ENCODE peak calls at places on chromosomes 11 and 22, in six cellular contexts. W is IMR-90, N is H1, J is mesenchymal stem cell, F is mesendoderm, Z is trophoblast cell. C is an unnamed sample.

GRCh38 chr11:9738126-9738525 is 74.2 kb downstream of the SWAP70 start:
- DNase-seq in W (no peak), N (no peak), J (peak; percentile 77), F (no peak), Z (no peak), C (no peak)

GRCh38 chr11:65444314-65445051 is 21.9 kb downstream of the NEAT1 start:
- DNase-seq in W (peak; percentile 43), N (no peak), J (peak; percentile 81), F (no peak), Z (no peak), C (no peak)

GRCh38 chr22:44463151-44463550 is 34.9 kb downstream of the RTL6 start:
- DNase-seq in W (no peak), N (no peak), J (no peak), F (no peak), Z (no peak), C (no peak)

GRCh38 chr11:93000511-93001476 is 31.3 kb downstream of the MTNR1B start:
- DNase-seq in W (peak; percentile 95), N (no peak), J (peak; percentile 73), F (no peak), Z (peak; percentile 55), C (no peak)

GRCh38 chr22:31972180-31972579 is 27.8 kb downstream of the YWHAH start:
- DNase-seq in W (no peak), N (no peak), J (no peak), F (no peak), Z (no peak), C (no peak)

GRCh38 chr11:27910186-27910941 is 197.6 kb downstream of the KIF18A start:
- DNase-seq in W (peak; percentile 84), N (no peak), J (peak; percentile 84), F (peak; percentile 78), Z (peak; percentile 14), C (no peak)

GRCh38 chr11:69215784-69216415 is 60.2 kb downstream of the SMIM38 start:
- DNase-seq in W (peak; percentile 71), N (no peak), J (peak; percentile 62), F (no peak), Z (no peak), C (no peak)

GRCh38 chr11:110763249-110764011 is 51.2 kb upstream of the ARHGAP20 start:
- DNase-seq in W (peak; percentile 80), N (no peak), J (peak; percentile 40), F (no peak), Z (no peak), C (no peak)

GRCh38 chr11:125086633-125087296 is 23.7 kb downstream of the SLC37A2 start:
- DNase-seq in W (no peak), N (no peak), J (no peak), F (no peak), Z (no peak), C (no peak)

GRCh38 chr11:124656759-124657627 is 16.5 kb downstream of the SIAE start:
- DNase-seq in W (peak; percentile 66), N (peak; percentile 52), J (peak; percentile 32), F (peak; percentile 43), Z (no peak), C (no peak)

GRCh38 chr11:6203327-6203726 is 2.0 kb upstream of the C11orf42 start:
- DNase-seq in W (no peak), N (no peak), J (no peak), F (no peak), Z (no peak), C (no peak)

GRCh38 chr22:49090061-49090852 is 737.4 kb downstream of the BRD1 start:
- DNase-seq in W (no peak), N (no peak), J (no peak), F (no peak), Z (no peak), C (no peak)

GRCh38 chr11:67304511-67305113 is 1.3 kb downstream of the SSH3 start:
- DNase-seq in W (no peak), N (no peak), J (no peak), F (no peak), Z (no peak), C (no peak)

GRCh38 chr11:70505331-70505731 is 107.0 kb downstream of the CTTN start:
- DNase-seq in W (no peak), N (no peak), J (no peak), F (no peak), Z (no peak), C (no peak)

GRCh38 chr11:11981840-11982239 is 26.6 kb downstream of the DKK3 start:
- DNase-seq in W (no peak), N (no peak), J (no peak), F (no peak), Z (no peak), C (no peak)

GRCh38 chr11:461626-462025 is 11.5 kb downstream of the PTDSS2 start:
- DNase-seq in W (no peak), N (no peak), J (no peak), F (no peak), Z (no peak), C (no peak)

GRCh38 chr11:465896-466538 is 15.9 kb downstream of the PTDSS2 start:
- DNase-seq in W (no peak), N (no peak), J (no peak), F (peak; percentile 70), Z (peak; percentile 93), C (no peak)

GRCh38 chr11:462107-462890 is 12.2 kb downstream of the PTDSS2 start:
- DNase-seq in W (no peak), N (no peak), J (no peak), F (no peak), Z (no peak), C (no peak)

GRCh38 chr11:468036-468435 is 18.0 kb downstream of the PTDSS2 start:
- DNase-seq in W (no peak), N (no peak), J (no peak), F (no peak), Z (no peak), C (no peak)

GRCh38 chr11:464316-464715 is 14.2 kb downstream of the PTDSS2 start:
- DNase-seq in W (no peak), N (no peak), J (no peak), F (no peak), Z (no peak), C (no peak)
- H3K79me1 ChIP-seq in W (peaks cover 50% of the 10 kb centered on the region), N (peaks cover 16% of the 10 kb centered on the region), J (peaks cover 23% of the 10 kb centered on the region), F (peaks cover 7% of the 10 kb centered on the region), Z (peaks cover 19% of the 10 kb centered on the region), C (peaks cover 17% of the 10 kb centered on the region)

GRCh38 chr22:26499188-26499703 is 13.0 kb downstream of the TFIP11 start:
- DNase-seq in W (no peak), N (no peak), J (no peak), F (no peak), Z (no peak), C (no peak)

GRCh38 chr22:26492220-26492619 is 8.5 kb downstream of the SRRD start:
- DNase-seq in W (no peak), N (no peak), J (no peak), F (no peak), Z (no peak), C (no peak)

GRCh38 chr22:26494506-26494905 is 10.8 kb downstream of the SRRD start:
- DNase-seq in W (no peak), N (no peak), J (no peak), F (no peak), Z (no peak), C (no peak)

GRCh38 chr22:26501996-26502395 is 10.3 kb downstream of the TFIP11 start:
- DNase-seq in W (no peak), N (no peak), J (no peak), F (no peak), Z (no peak), C (no peak)

DNA sequence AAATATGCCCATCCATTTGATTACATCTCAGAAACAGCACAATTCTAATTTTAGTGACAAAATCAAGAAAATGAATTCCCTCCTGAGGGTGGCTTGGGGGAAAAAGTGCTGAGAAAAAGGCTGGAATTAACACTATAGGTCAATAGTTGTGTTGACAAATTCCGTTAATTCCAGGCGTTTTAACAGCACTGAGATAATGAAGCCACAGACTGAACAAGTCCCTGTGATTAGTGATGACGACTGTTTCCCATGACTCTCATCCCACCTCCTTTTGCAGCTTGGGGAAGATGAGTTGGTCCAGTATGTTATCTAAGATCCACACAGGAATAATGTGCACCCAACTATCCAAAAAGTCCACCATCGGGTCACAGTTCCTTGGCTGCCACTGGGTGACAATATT is 12.8 kb downstream of the SRRD start:
- DNase-seq in W (no peak), N (no peak), J (no peak), F (no peak), Z (no peak), C (no peak)
- H3K36me3 ChIP-seq in W (peaks cover 58% of the 10 kb centered on the region), N (peaks cover 78% of the 10 kb centered on the region), J (peaks cover 89% of the 10 kb centered on the region), F (peaks cover 43% of the 10 kb centered on the region), Z (peaks cover 48% of the 10 kb centered on the region), C (peaks cover 97% of the 10 kb centered on the region)

DNA sequence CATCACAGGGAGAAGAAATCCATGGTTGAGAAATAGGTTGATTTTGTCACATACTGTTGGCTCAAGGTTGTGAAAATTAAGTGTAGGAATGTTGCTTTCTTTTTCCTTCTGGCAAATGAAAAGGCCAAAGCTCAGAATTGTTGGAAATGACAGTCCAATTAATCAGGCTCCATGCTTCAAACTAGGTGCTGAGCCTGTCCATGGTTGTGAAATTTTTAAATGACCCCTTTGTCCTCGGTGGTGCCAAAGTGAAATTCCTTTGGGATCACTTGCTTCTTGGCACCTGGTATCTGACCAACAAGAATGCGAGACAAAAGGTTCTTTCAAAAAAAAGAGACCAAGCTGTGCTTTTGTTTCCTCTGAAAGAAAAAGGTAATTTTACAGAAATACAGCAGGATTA is 451.9 kb downstream of the ETS1 start:
- DNase-seq in W (no peak), N (no peak), J (no peak), F (peak; percentile 34), Z (no peak), C (peak; percentile 48)
- H3K79me1 ChIP-seq in W (no peaks in the 10 kb centered on the region), N (no peaks in the 10 kb centered on the region), J (no peaks in the 10 kb centered on the region), F (no peaks in the 10 kb centered on the region), Z (peaks cover 2% of the 10 kb centered on the region), C (no peaks in the 10 kb centered on the region)

GRCh38 chr11:73812234-73812633 is 24.6 kb downstream of the MRPL48 start:
- DNase-seq in W (no peak), N (no peak), J (no peak), F (no peak), Z (no peak), C (no peak)

GRCh38 chr11:73814812-73815211 is 27.1 kb downstream of the MRPL48 start:
- DNase-seq in W (no peak), N (no peak), J (no peak), F (no peak), Z (no peak), C (no peak)

GRCh38 chr11:73804712-73805111 is 17.0 kb downstream of the MRPL48 start:
- DNase-seq in W (no peak), N (no peak), J (no peak), F (no peak), Z (peak; percentile 4), C (no peak)

GRCh38 chr11:73808052-73808451 is 20.4 kb downstream of the MRPL48 start:
- DNase-seq in W (no peak), N (no peak), J (no peak), F (no peak), Z (no peak), C (no peak)

GRCh38 chr11:73810637-73811036 is 23.0 kb downstream of the MRPL48 start:
- DNase-seq in W (peak; percentile 58), N (no peak), J (peak; percentile 28), F (no peak), Z (no peak), C (no peak)
- H3K36me3 ChIP-seq in W (no peaks in the 10 kb centered on the region), N (no peaks in the 10 kb centered on the region), J (no peaks in the 10 kb centered on the region), F (no peaks in the 10 kb centered on the region), Z (peaks cover 4% of the 10 kb centered on the region), C (no peaks in the 10 kb centered on the region)

GRCh38 chr11:105226062-105226461 is 86.5 kb upstream of the CARD18 start:
- DNase-seq in W (peak; percentile 68), N (no peak), J (no peak), F (no peak), Z (no peak), C (no peak)
- H3K79me1 ChIP-seq in W (no peaks in the 10 kb centered on the region), N (no peaks in the 10 kb centered on the region), J (no peaks in the 10 kb centered on the region), F (no peaks in the 10 kb centered on the region), Z (no peaks in the 10 kb centered on the region), C (no peaks in the 10 kb centered on the region)